ENCODE peak calls at places on chromosomes 2 and 18, in five cellular contexts. L is Right ventricle myocardium superior; B is fibroblast of lung; Q is activated CD4-positive, alpha-beta memory T cell treated with anti-CD3 and anti-CD28 coated beads for 36 hours; R is neuronal stem cell. A is an unnamed sample.

GRCh38 chr18:9918016-9918680 is 4.3 kb downstream of the VAPA start:
- DNase-seq in B (no peak), R (no peak), Q (no peak), L (no peak), A (no peak)

GRCh38 chr18:23629444-23629946 is 33.2 kb downstream of the ANKRD29 start:
- DNase-seq in B (no peak), L (no peak), Q (no peak), R (no peak), A (peak; percentile 33)

GRCh38 chr2:237876056-237876439 is 16.6 kb downstream of the RAMP1 start:
- DNase-seq in R (no peak), B (no peak), L (no peak), Q (no peak), A (no peak)

GRCh38 chr18:74796928-74797576 is 199.4 kb downstream of the ZNF407 start:
- DNase-seq in Q (peak; percentile 20), B (peak; percentile 44), R (no peak), L (no peak), A (no peak)

GRCh38 chr2:126843046-126843445 is 55.6 kb upstream of the TEX51 start:
- DNase-seq in B (no peak), R (no peak), Q (no peak), L (no peak), A (peak; percentile 29)

GRCh38 chr2:133293544-133294270 is 274.6 kb downstream of the NCKAP5 start:
- DNase-seq in B (peak; percentile 16), L (no peak), R (no peak), Q (no peak), A (no peak)

GRCh38 chr18:75828379-75828778 is 400.9 kb upstream of the SMIM21 start:
- DNase-seq in B (no peak), R (no peak), Q (no peak), L (no peak), A (no peak)

GRCh38 chr2:98709530-98709929 is 21.4 kb downstream of the MGAT4A start:
- DNase-seq in B (no peak), R (no peak), Q (no peak), L (no peak), A (peak; percentile 10)

GRCh38 chr18:23237524-23238151 is 102.4 kb downstream of the CABLES1 start:
- DNase-seq in L (peak; percentile 67), Q (peak; percentile 71), R (no peak), B (peak; percentile 41), A (peak; percentile 66)

GRCh38 chr2:42859006-42859552 is 66.7 kb upstream of the HAAO start:
- DNase-seq in R (peak; percentile 88), L (no peak), B (peak; percentile 88), Q (peak; percentile 81), A (peak; percentile 59)

GRCh38 chr18:76620326-76620813 is 125.3 kb upstream of the ZNF516 start:
- DNase-seq in B (peak; percentile 82), L (peak; percentile 87), Q (peak; percentile 38), R (peak; percentile 72), A (peak; percentile 86)

GRCh38 chr18:57561728-57562423 is 24.6 kb downstream of the FECH start:
- DNase-seq in Q (peak; percentile 8), B (peak; percentile 67), R (peak; percentile 65), L (no peak), A (no peak)

GRCh38 chr2:16293398-16293797 is 353.0 kb downstream of the MYCN start:
- DNase-seq in Q (no peak), R (no peak), B (no peak), L (no peak), A (no peak)

GRCh38 chr2:165874445-165875039 is 79.0 kb downstream of the TTC21B start:
- DNase-seq in Q (no peak), B (peak; percentile 81), R (peak; percentile 32), L (no peak), A (no peak)

GRCh38 chr18:3162181-3162580 is 57.6 kb downstream of the MYOM1 start:
- DNase-seq in B (no peak), R (no peak), L (no peak), Q (no peak), A (no peak)

GRCh38 chr2:158805936-158806335 is 10.8 kb downstream of the DAPL1 start:
- DNase-seq in R (no peak), B (no peak), Q (no peak), L (no peak), A (no peak)

GRCh38 chr2:8576525-8577157 is 105.2 kb upstream of the ID2 start:
- DNase-seq in Q (peak; percentile 69), L (no peak), B (no peak), R (no peak), A (no peak)

GRCh38 chr2:17051558-17051957 is 385.9 kb upstream of the CYRIA start:
- DNase-seq in B (no peak), L (no peak), Q (no peak), R (no peak), A (no peak)

GRCh38 chr2:69272803-69273471 is 114.1 kb downstream of the GFPT1 start:
- DNase-seq in Q (no peak), B (no peak), R (no peak), L (no peak), A (no peak)

GRCh38 chr2:160482673-160483072 is 10.9 kb downstream of the RBMS1 start:
- DNase-seq in B (no peak), R (no peak), L (no peak), Q (no peak), A (no peak)

A was measured in thyroid gland.